ENCODE peak calls at places on chromosomes 3 and 15, in seven cellular contexts. One of them, this sample, is unnamed.

GRCh38 chr15:94367726-94368535 is 136.6 kb downstream of the MCTP2 start:
- DNase-seq in PC-9: no peak
- DNase-seq in Panc1: no peak
- DNase-seq in CD4-positive, alpha-beta T cell: no peak
- DNase-seq in H9: no peak
- DNase-seq in Peyer's patch: no peak
- DNase-seq in bronchial epithelial cell: no peak
- DNase-seq in this sample: no peak

GRCh38 chr3:18090377-18090776 is 334.8 kb downstream of the SATB1 start:
- DNase-seq in PC-9: no peak
- DNase-seq in Panc1: no peak
- DNase-seq in CD4-positive, alpha-beta T cell: no peak
- DNase-seq in H9: no peak
- DNase-seq in Peyer's patch: no peak
- DNase-seq in bronchial epithelial cell: no peak
- DNase-seq in this sample: no peak

GRCh38 chr3:12194669-12195161 is 36.0 kb upstream of the TIMP4 start:
- DNase-seq in PC-9: peak; percentile 70
- DNase-seq in Panc1: peak; percentile 82
- DNase-seq in CD4-positive, alpha-beta T cell: no peak
- DNase-seq in H9: peak; percentile 37
- DNase-seq in Peyer's patch: peak; percentile 80
- DNase-seq in bronchial epithelial cell: no peak
- DNase-seq in this sample: no peak

GRCh38 chr3:153289334-153289808 is 127.3 kb downstream of the RAP2B start:
- DNase-seq in PC-9: no peak
- DNase-seq in Panc1: no peak
- DNase-seq in CD4-positive, alpha-beta T cell: no peak
- DNase-seq in H9: no peak
- DNase-seq in Peyer's patch: no peak
- DNase-seq in bronchial epithelial cell: peak; percentile 70
- DNase-seq in this sample: no peak

GRCh38 chr3:10327592-10327991 is 6.7 kb upstream of the SEC13 start:
- DNase-seq in PC-9: no peak
- DNase-seq in Panc1: no peak
- DNase-seq in CD4-positive, alpha-beta T cell: no peak
- DNase-seq in H9: no peak
- DNase-seq in Peyer's patch: peak; percentile 7
- DNase-seq in bronchial epithelial cell: no peak
- DNase-seq in this sample: no peak

GRCh38 chr3:20008646-20009045 is 3.4 kb downstream of the PP2D1 start:
- DNase-seq in PC-9: no peak
- DNase-seq in Panc1: no peak
- DNase-seq in CD4-positive, alpha-beta T cell: no peak
- DNase-seq in H9: no peak
- DNase-seq in Peyer's patch: no peak
- DNase-seq in bronchial epithelial cell: no peak
- DNase-seq in this sample: no peak

GRCh38 chr15:99993262-99993661 is 260.0 kb upstream of the LYSMD4 start:
- DNase-seq in PC-9: no peak
- DNase-seq in Panc1: no peak
- DNase-seq in CD4-positive, alpha-beta T cell: no peak
- DNase-seq in H9: no peak
- DNase-seq in Peyer's patch: peak; percentile 15
- DNase-seq in bronchial epithelial cell: no peak
- DNase-seq in this sample: no peak

GRCh38 chr3:9399746-9400145 is 2.3 kb downstream of the SETD5 start:
- DNase-seq in PC-9: peak; percentile 47
- DNase-seq in Panc1: no peak
- DNase-seq in CD4-positive, alpha-beta T cell: no peak
- DNase-seq in H9: peak; percentile 82
- DNase-seq in Peyer's patch: peak; percentile 60
- DNase-seq in bronchial epithelial cell: peak; percentile 80
- DNase-seq in this sample: no peak

GRCh38 chr3:43523454-43524053 is 98.3 kb downstream of the ANO10 start:
- DNase-seq in PC-9: no peak
- DNase-seq in Panc1: no peak
- DNase-seq in CD4-positive, alpha-beta T cell: no peak
- DNase-seq in H9: no peak
- DNase-seq in Peyer's patch: no peak
- DNase-seq in bronchial epithelial cell: peak; percentile 52
- DNase-seq in this sample: no peak

GRCh38 chr3:105923151-105923550 is 54.3 kb upstream of the CBLB start:
- DNase-seq in PC-9: no peak
- DNase-seq in Panc1: no peak
- DNase-seq in CD4-positive, alpha-beta T cell: no peak
- DNase-seq in H9: no peak
- DNase-seq in Peyer's patch: no peak
- DNase-seq in bronchial epithelial cell: no peak
- DNase-seq in this sample: no peak

GRCh38 chr15:57462391-57462790 is 86.1 kb downstream of the CGNL1 start:
- DNase-seq in PC-9: no peak
- DNase-seq in Panc1: no peak
- DNase-seq in CD4-positive, alpha-beta T cell: no peak
- DNase-seq in H9: no peak
- DNase-seq in Peyer's patch: no peak
- DNase-seq in bronchial epithelial cell: peak; percentile 70
- DNase-seq in this sample: no peak
- TF ChIP-seq CTCF in PC-9: no peak
- TF ChIP-seq CTCF in Panc1: peak; percentile 17
- TF ChIP-seq CTCF in CD4-positive, alpha-beta T cell: no peak
- TF ChIP-seq CTCF in H9: peak; percentile 30
- TF ChIP-seq CTCF in Peyer's patch: no peak
- TF ChIP-seq CTCF in bronchial epithelial cell: no peak
- TF ChIP-seq CTCF in this sample: no peak

GRCh38 chr3:188349276-188349962 is 195.5 kb downstream of the LPP start:
- DNase-seq in PC-9: no peak
- DNase-seq in Panc1: no peak
- DNase-seq in CD4-positive, alpha-beta T cell: no peak
- DNase-seq in H9: peak; percentile 55
- DNase-seq in Peyer's patch: no peak
- DNase-seq in bronchial epithelial cell: peak; percentile 14
- DNase-seq in this sample: no peak
- TF ChIP-seq CTCF in PC-9: no peak
- TF ChIP-seq CTCF in Panc1: peak; percentile 22
- TF ChIP-seq CTCF in CD4-positive, alpha-beta T cell: no peak
- TF ChIP-seq CTCF in H9: peak; percentile 40
- TF ChIP-seq CTCF in Peyer's patch: no peak
- TF ChIP-seq CTCF in bronchial epithelial cell: no peak
- TF ChIP-seq CTCF in this sample: no peak

GRCh38 chr15:75640483-75641175 is 605 bp upstream of the IMP3 start:
- DNase-seq in PC-9: peak; percentile 49
- DNase-seq in Panc1: peak; percentile 76
- DNase-seq in CD4-positive, alpha-beta T cell: peak; percentile 44
- DNase-seq in H9: no peak
- DNase-seq in Peyer's patch: no peak
- DNase-seq in bronchial epithelial cell: peak; percentile 63
- DNase-seq in this sample: no peak
- TF ChIP-seq CTCF in PC-9: peak; percentile 58
- TF ChIP-seq CTCF in Panc1: peak; percentile 74
- TF ChIP-seq CTCF in CD4-positive, alpha-beta T cell: peak; percentile 65
- TF ChIP-seq CTCF in H9: peak; percentile 24
- TF ChIP-seq CTCF in Peyer's patch: peak; percentile 26
- TF ChIP-seq CTCF in bronchial epithelial cell: peak; percentile 24
- TF ChIP-seq CTCF in this sample: peak; percentile 55

GRCh38 chr15:49383266-49383665 is 39.8 kb upstream of the FGF7 start:
- DNase-seq in PC-9: no peak
- DNase-seq in Panc1: peak; percentile 17
- DNase-seq in CD4-positive, alpha-beta T cell: no peak
- DNase-seq in H9: no peak
- DNase-seq in Peyer's patch: no peak
- DNase-seq in bronchial epithelial cell: peak; percentile 61
- DNase-seq in this sample: no peak

GRCh38 chr15:49382394-49382793 is 40.6 kb upstream of the FGF7 start:
- DNase-seq in PC-9: no peak
- DNase-seq in Panc1: no peak
- DNase-seq in CD4-positive, alpha-beta T cell: no peak
- DNase-seq in H9: no peak
- DNase-seq in Peyer's patch: no peak
- DNase-seq in bronchial epithelial cell: no peak
- DNase-seq in this sample: no peak

GRCh38 chr15:49387471-49387870 is 35.6 kb upstream of the FGF7 start:
- DNase-seq in PC-9: no peak
- DNase-seq in Panc1: no peak
- DNase-seq in CD4-positive, alpha-beta T cell: no peak
- DNase-seq in H9: no peak
- DNase-seq in Peyer's patch: no peak
- DNase-seq in bronchial epithelial cell: no peak
- DNase-seq in this sample: no peak
- TF ChIP-seq CTCF in PC-9: no peak
- TF ChIP-seq CTCF in Panc1: no peak
- TF ChIP-seq CTCF in CD4-positive, alpha-beta T cell: no peak
- TF ChIP-seq CTCF in H9: no peak
- TF ChIP-seq CTCF in Peyer's patch: no peak
- TF ChIP-seq CTCF in bronchial epithelial cell: no peak
- TF ChIP-seq CTCF in this sample: no peak

This sample was measured in natural killer cell.